ENCODE peak calls at places on chromosomes 6 and 20, in nine cellular contexts. L is body of pancreas, J is PC-9, O is GM23248, X is left ventricle myocardium inferior, T is adrenal gland, W is heart right ventricle, R is psoas muscle, H is RWPE2. Q is an unnamed sample.

GRCh38 chr6:134047673-134048072 is 4.8 kb downstream of the SLC2A12 start:
- DNase-seq in L (no peak), J (no peak), O (no peak), X (peak; percentile 55), T (no peak), W (peak; percentile 55), R (peak; percentile 22), H (no peak), Q (peak; percentile 66)

GRCh38 chr6:31180500-31180899 is 10.0 kb upstream of the POU5F1 start:
- DNase-seq in L (no peak), J (no peak), O (no peak), X (peak; percentile 77), T (peak; percentile 89), W (peak; percentile 80), R (peak; percentile 58), H (no peak), Q (peak; percentile 80)

GRCh38 chr6:127100510-127101140 is 17.8 kb upstream of the RSPO3 start:
- DNase-seq in L (no peak), J (no peak), O (peak; percentile 68), X (no peak), T (no peak), W (no peak), R (no peak), H (no peak), Q (no peak)

GRCh38 chr6:116446399-116446798 is 14.8 kb upstream of the CALHM6 start:
- DNase-seq in L (no peak), J (no peak), O (peak; percentile 65), X (no peak), T (no peak), W (no peak), R (no peak), H (no peak), Q (no peak)

GRCh38 chr6:17987576-17988421 is at the start of gene KIF13A:
- DNase-seq in L (peak; percentile 67), J (peak; percentile 69), O (peak; percentile 84), X (peak; percentile 73), T (peak; percentile 71), W (peak; percentile 81), R (peak; percentile 75), H (no peak), Q (peak; percentile 90)

GRCh38 chr20:41654884-41655283 is 36.7 kb upstream of the CHD6 start:
- DNase-seq in L (no peak), J (no peak), O (peak; percentile 27), X (no peak), T (no peak), W (no peak), R (no peak), H (no peak), Q (no peak)

GRCh38 chr20:1813674-1814635 is 81.3 kb upstream of the SIRPA start:
- DNase-seq in L (no peak), J (no peak), O (no peak), X (no peak), T (no peak), W (no peak), R (no peak), H (no peak), Q (no peak)

GRCh38 chr6:166402582-166403277 is 20.0 kb upstream of the MPC1 start:
- DNase-seq in L (no peak), J (no peak), O (peak; percentile 89), X (no peak), T (no peak), W (no peak), R (no peak), H (no peak), Q (no peak)

GRCh38 chr6:39865011-39865888 is 69.0 kb downstream of the MOCS1 start:
- DNase-seq in L (peak; percentile 71), J (peak; percentile 11), O (peak; percentile 68), X (peak; percentile 67), T (peak; percentile 72), W (peak; percentile 67), R (peak; percentile 75), H (no peak), Q (peak; percentile 82)

GRCh38 chr6:159608961-159609673 is 83.9 kb downstream of the SOD2 start:
- DNase-seq in L (no peak), J (no peak), O (peak; percentile 61), X (no peak), T (no peak), W (no peak), R (no peak), H (no peak), Q (no peak)

GRCh38 chr6:70547313-70547712 is 19.4 kb upstream of the SDHAF4 start:
- DNase-seq in L (no peak), J (no peak), O (peak; percentile 49), X (no peak), T (no peak), W (no peak), R (no peak), H (no peak), Q (no peak)

GRCh38 chr6:137697267-137697938 is 169.7 kb upstream of the TNFAIP3 start:
- DNase-seq in L (peak; percentile 75), J (peak; percentile 56), O (peak; percentile 37), X (no peak), T (no peak), W (no peak), R (no peak), H (no peak), Q (no peak)

GRCh38 chr6:16657768-16658167 is 103.5 kb downstream of the ATXN1 start:
- DNase-seq in L (no peak), J (no peak), O (no peak), X (no peak), T (no peak), W (no peak), R (no peak), H (no peak), Q (no peak)

GRCh38 chr20:8145246-8145639 is 13.2 kb downstream of the PLCB1 start:
- DNase-seq in L (no peak), J (no peak), O (no peak), X (no peak), T (no peak), W (no peak), R (no peak), H (no peak), Q (no peak)

GRCh38 chr6:78243519-78243918 is 590.7 kb downstream of the MEI4 start:
- DNase-seq in L (no peak), J (peak; percentile 5), O (peak; percentile 13), X (no peak), T (no peak), W (no peak), R (no peak), H (no peak), Q (no peak)

GRCh38 chr6:134363323-134364039 is 45.6 kb upstream of the SGK1 start:
- DNase-seq in L (no peak), J (no peak), O (peak; percentile 93), X (no peak), T (peak; percentile 50), W (no peak), R (no peak), H (no peak), Q (no peak)

GRCh38 chr6:144578385-144579350 is 293.5 kb downstream of the UTRN start:
- DNase-seq in L (no peak), J (no peak), O (peak; percentile 84), X (no peak), T (peak; percentile 39), W (no peak), R (no peak), H (no peak), Q (no peak)

GRCh38 chr6:158232445-158233213 is 64.5 kb downstream of the GTF2H5 start:
- DNase-seq in L (peak; percentile 63), J (peak; percentile 62), O (peak; percentile 82), X (peak; percentile 60), T (peak; percentile 65), W (peak; percentile 66), R (peak; percentile 60), H (peak; percentile 68), Q (peak; percentile 83)

GRCh38 chr20:13934992-13935894 is 55.2 kb downstream of the SEL1L2 start:
- DNase-seq in L (no peak), J (no peak), O (no peak), X (no peak), T (no peak), W (no peak), R (no peak), H (no peak), Q (no peak)

GRCh38 chr20:13929836-13930235 is 60.6 kb downstream of the SEL1L2 start:
- DNase-seq in L (no peak), J (no peak), O (no peak), X (no peak), T (no peak), W (no peak), R (no peak), H (no peak), Q (no peak)

DNA sequence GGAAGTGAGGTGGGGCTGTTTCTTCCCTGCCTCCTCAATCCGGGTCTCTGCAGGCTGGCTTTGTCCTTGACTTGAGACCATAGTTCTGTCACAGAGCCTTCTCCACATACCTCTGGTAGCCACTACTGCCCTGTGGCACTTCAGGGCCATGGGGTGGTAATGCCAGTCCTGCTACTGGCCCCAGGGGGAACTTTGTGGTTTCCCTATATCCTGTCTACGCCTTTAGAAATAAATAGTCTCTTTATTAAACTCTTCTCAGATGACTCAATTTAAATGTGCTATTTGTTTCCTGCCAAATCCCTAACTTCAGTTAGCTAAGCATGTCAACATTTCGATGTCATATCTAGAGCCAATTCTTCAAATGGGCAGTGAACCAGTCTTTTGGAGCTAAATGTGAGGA is 60.2 kb downstream of the SEL1L2 start:
- DNase-seq in L (no peak), J (peak; percentile 67), O (peak; percentile 55), X (no peak), T (no peak), W (no peak), R (no peak), H (no peak), Q (no peak)
- H3K4me1 ChIP-seq in L (no peaks in the 10 kb centered on the region), J (peaks cover 9% of the 10 kb centered on the region), O (peaks cover 21% of the 10 kb centered on the region), X (no peaks in the 10 kb centered on the region), T (no peaks in the 10 kb centered on the region), W (no peaks in the 10 kb centered on the region), R (no peaks in the 10 kb centered on the region), H (peaks cover 7% of the 10 kb centered on the region), Q (no peaks in the 10 kb centered on the region)

GRCh38 chr6:163427498-163428254 is 13.2 kb downstream of the QKI start:
- DNase-seq in L (no peak), J (no peak), O (peak; percentile 80), X (no peak), T (no peak), W (no peak), R (no peak), H (no peak), Q (no peak)
- H3K4me3 ChIP-seq in L (no peak overlapping the region), J (no peak overlapping the region), O (peak overlapping the region; percentile 34), X (peak overlapping the region; percentile 34), T (no peak overlapping the region), W (no peak overlapping the region), R (peak overlapping the region; percentile 44), H (no peak overlapping the region), Q (no peak overlapping the region)

GRCh38 chr6:25061289-25061945 is 125.7 kb upstream of the RIPOR2 start:
- DNase-seq in L (no peak), J (no peak), O (peak; percentile 50), X (no peak), T (no peak), W (peak; percentile 18), R (peak; percentile 26), H (no peak), Q (peak; percentile 65)
- H3K4me1 ChIP-seq in L (no peaks in the 10 kb centered on the region), J (no peaks in the 10 kb centered on the region), O (peaks cover 10% of the 10 kb centered on the region), X (peaks cover 11% of the 10 kb centered on the region), T (no peaks in the 10 kb centered on the region), W (no peaks in the 10 kb centered on the region), R (no peaks in the 10 kb centered on the region), H (no peaks in the 10 kb centered on the region), Q (no peaks in the 10 kb centered on the region)

DNA sequence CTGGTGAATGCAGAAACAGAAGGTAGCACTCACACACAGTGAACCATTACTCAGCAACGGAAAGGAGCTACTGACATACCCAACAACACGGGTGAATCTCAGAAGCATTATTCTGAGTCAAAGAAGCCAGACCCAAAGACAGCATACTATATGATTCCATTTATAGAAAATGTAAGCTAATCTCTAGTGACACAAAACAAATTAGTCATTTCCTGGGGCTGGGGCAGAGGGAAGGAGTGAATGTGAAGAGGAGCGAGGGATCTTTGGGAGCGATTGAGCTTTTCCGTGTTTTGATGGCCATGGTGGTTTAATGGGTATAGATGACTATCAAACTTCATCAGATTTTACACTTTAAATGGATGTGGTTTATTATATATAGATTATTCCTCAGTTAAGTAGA is 614.6 kb downstream of the DHX35 start:
- DNase-seq in L (no peak), J (no peak), O (no peak), X (no peak), T (no peak), W (no peak), R (no peak), H (no peak), Q (no peak)
- H3K4me3 ChIP-seq in L (no peak overlapping the region), J (no peak overlapping the region), O (no peak overlapping the region), X (no peak overlapping the region), T (no peak overlapping the region), W (no peak overlapping the region), R (no peak overlapping the region), H (no peak overlapping the region), Q (no peak overlapping the region)

Q was measured in right cardiac atrium.